ENCODE peak calls at places on chromosome 7, in seven cellular contexts. One of them, this sample, is unnamed.

GRCh38 chr7:121544726-121545125 is 148.6 kb upstream of the FAM3C start:
- DNase-seq in breast epithelium: no peak
- DNase-seq in sigmoid colon: no peak
- DNase-seq in OCI-LY7: no peak
- DNase-seq in foreskin fibroblast: peak
- DNase-seq in cardiac fibroblast: peak
- DNase-seq in BJ: peak
- DNase-seq in this sample: peak

GRCh38 chr7:128168667-128169210 is 72.3 kb upstream of the LEP start:
- DNase-seq in breast epithelium: no peak
- DNase-seq in sigmoid colon: no peak
- DNase-seq in cardiac fibroblast: peak
- DNase-seq in BJ: no peak
- DNase-seq in OCI-LY7: no peak
- DNase-seq in foreskin fibroblast: no peak
- DNase-seq in this sample: no peak

GRCh38 chr7:136874393-136875032 is 6.1 kb downstream of the CHRM2 start:
- DNase-seq in foreskin fibroblast: no peak
- DNase-seq in breast epithelium: no peak
- DNase-seq in cardiac fibroblast: peak
- DNase-seq in OCI-LY7: peak
- DNase-seq in BJ: no peak
- DNase-seq in sigmoid colon: no peak
- DNase-seq in this sample: no peak

GRCh38 chr7:124996778-124997177 is 67.2 kb upstream of the POT1 start:
- DNase-seq in breast epithelium: no peak
- DNase-seq in cardiac fibroblast: peak
- DNase-seq in sigmoid colon: no peak
- DNase-seq in foreskin fibroblast: no peak
- DNase-seq in OCI-LY7: peak
- DNase-seq in BJ: no peak
- DNase-seq in this sample: no peak

GRCh38 chr7:129363-130221 is 62.8 kb upstream of the FAM20C start:
- DNase-seq in foreskin fibroblast: peak
- DNase-seq in sigmoid colon: no peak
- DNase-seq in breast epithelium: no peak
- DNase-seq in cardiac fibroblast: peak
- DNase-seq in OCI-LY7: no peak
- DNase-seq in BJ: no peak
- DNase-seq in this sample: no peak

GRCh38 chr7:126203185-126203584 is 1049.6 kb downstream of the GRM8 start:
- DNase-seq in OCI-LY7: no peak
- DNase-seq in breast epithelium: no peak
- DNase-seq in BJ: no peak
- DNase-seq in sigmoid colon: no peak
- DNase-seq in cardiac fibroblast: no peak
- DNase-seq in foreskin fibroblast: no peak
- DNase-seq in this sample: no peak

GRCh38 chr7:49453486-49453885 is 320.0 kb upstream of the VWC2 start:
- DNase-seq in breast epithelium: no peak
- DNase-seq in sigmoid colon: no peak
- DNase-seq in cardiac fibroblast: no peak
- DNase-seq in BJ: no peak
- DNase-seq in foreskin fibroblast: no peak
- DNase-seq in OCI-LY7: no peak
- DNase-seq in this sample: no peak

GRCh38 chr7:77887567-77887966 is 89.0 kb downstream of the PHTF2 start:
- DNase-seq in cardiac fibroblast: peak
- DNase-seq in foreskin fibroblast: peak
- DNase-seq in sigmoid colon: no peak
- DNase-seq in breast epithelium: no peak
- DNase-seq in OCI-LY7: no peak
- DNase-seq in BJ: peak
- DNase-seq in this sample: peak

GRCh38 chr7:150940446-150941102 is 37.5 kb downstream of the KCNH2 start:
- DNase-seq in OCI-LY7: no peak
- DNase-seq in breast epithelium: peak
- DNase-seq in BJ: no peak
- DNase-seq in sigmoid colon: peak
- DNase-seq in foreskin fibroblast: no peak
- DNase-seq in cardiac fibroblast: no peak
- DNase-seq in this sample: no peak

GRCh38 chr7:101586078-101586941 is 42.8 kb downstream of the MYL10 start:
- DNase-seq in BJ: no peak
- DNase-seq in sigmoid colon: peak
- DNase-seq in cardiac fibroblast: no peak
- DNase-seq in foreskin fibroblast: no peak
- DNase-seq in OCI-LY7: no peak
- DNase-seq in breast epithelium: no peak
- DNase-seq in this sample: no peak

GRCh38 chr7:21084286-21084685 is 297.6 kb upstream of the SP8 start:
- DNase-seq in BJ: no peak
- DNase-seq in sigmoid colon: no peak
- DNase-seq in foreskin fibroblast: no peak
- DNase-seq in breast epithelium: no peak
- DNase-seq in cardiac fibroblast: no peak
- DNase-seq in OCI-LY7: no peak
- DNase-seq in this sample: no peak

GRCh38 chr7:104982773-104983619 is 31.0 kb upstream of the KMT2E start:
- DNase-seq in cardiac fibroblast: no peak
- DNase-seq in breast epithelium: no peak
- DNase-seq in sigmoid colon: no peak
- DNase-seq in BJ: no peak
- DNase-seq in foreskin fibroblast: no peak
- DNase-seq in OCI-LY7: peak
- DNase-seq in this sample: no peak

GRCh38 chr7:104982308-104982755 is 31.7 kb upstream of the KMT2E start:
- DNase-seq in BJ: no peak
- DNase-seq in breast epithelium: no peak
- DNase-seq in sigmoid colon: no peak
- DNase-seq in foreskin fibroblast: no peak
- DNase-seq in cardiac fibroblast: no peak
- DNase-seq in OCI-LY7: no peak
- DNase-seq in this sample: no peak

GRCh38 chr7:104980440-104980839 is 33.6 kb upstream of the KMT2E start:
- DNase-seq in foreskin fibroblast: no peak
- DNase-seq in cardiac fibroblast: peak
- DNase-seq in BJ: no peak
- DNase-seq in OCI-LY7: no peak
- DNase-seq in sigmoid colon: no peak
- DNase-seq in breast epithelium: no peak
- DNase-seq in this sample: no peak

GRCh38 chr7:104980969-104981670 is 32.9 kb upstream of the KMT2E start:
- DNase-seq in BJ: no peak
- DNase-seq in foreskin fibroblast: no peak
- DNase-seq in OCI-LY7: peak
- DNase-seq in cardiac fibroblast: peak
- DNase-seq in breast epithelium: no peak
- DNase-seq in sigmoid colon: no peak
- DNase-seq in this sample: no peak

GRCh38 chr7:104981671-104982036 is 32.4 kb upstream of the KMT2E start:
- DNase-seq in cardiac fibroblast: no peak
- DNase-seq in breast epithelium: no peak
- DNase-seq in OCI-LY7: no peak
- DNase-seq in BJ: no peak
- DNase-seq in sigmoid colon: no peak
- DNase-seq in foreskin fibroblast: no peak
- DNase-seq in this sample: no peak
- H3K4me3 ChIP-seq in cardiac fibroblast: no peak
- H3K4me3 ChIP-seq in breast epithelium: no peak
- H3K4me3 ChIP-seq in OCI-LY7: no peak
- H3K4me3 ChIP-seq in BJ: no peak
- H3K4me3 ChIP-seq in sigmoid colon: no peak
- H3K4me3 ChIP-seq in foreskin fibroblast: no peak
- H3K4me3 ChIP-seq in this sample: no peak

DNA sequence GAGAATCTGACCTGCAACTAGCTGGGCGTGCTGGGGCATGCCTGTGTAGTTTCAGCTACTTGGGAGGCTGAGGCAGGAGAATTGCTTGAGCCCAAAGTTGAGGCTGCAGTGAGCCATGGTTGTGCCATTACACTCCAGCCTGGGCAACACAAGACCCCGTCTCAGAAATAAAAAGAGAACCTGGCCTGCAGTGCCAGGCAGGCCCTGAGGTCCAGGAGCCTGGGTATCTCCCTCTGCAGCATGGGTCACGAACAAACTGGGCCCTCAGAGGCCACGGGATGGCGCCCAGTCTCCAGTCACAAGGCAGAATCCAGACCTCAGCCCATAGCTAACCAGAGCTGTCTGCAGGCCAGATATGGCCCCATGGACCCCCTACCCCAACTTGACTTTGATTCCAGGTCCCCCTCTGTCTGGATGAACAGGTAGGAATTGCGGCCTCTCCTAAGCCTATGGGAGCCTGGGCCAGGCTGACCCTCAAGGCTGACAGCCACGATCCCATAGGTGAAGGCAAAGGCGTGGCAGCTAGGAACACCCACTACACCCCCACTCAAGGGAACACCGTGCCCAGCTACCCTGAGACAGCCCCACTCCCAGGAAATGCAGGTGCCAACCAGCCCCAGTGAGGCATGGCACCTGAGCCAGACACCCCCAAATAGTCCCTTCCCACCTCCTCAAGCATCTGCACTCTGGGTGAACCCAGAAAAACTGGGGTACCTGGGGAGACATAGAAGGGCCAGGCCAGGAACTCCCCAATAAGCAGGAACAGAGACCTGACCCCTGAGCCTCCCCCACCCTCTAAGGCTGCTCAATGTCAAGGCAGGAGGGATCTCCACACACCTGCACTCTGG is 102.8 kb upstream of the TNRC18 start:
- DNase-seq in OCI-LY7: peak
- DNase-seq in BJ: no peak
- DNase-seq in breast epithelium: no peak
- DNase-seq in sigmoid colon: peak
- DNase-seq in foreskin fibroblast: peak
- DNase-seq in cardiac fibroblast: peak
- DNase-seq in this sample: no peak
- TF ChIP-seq CTCF in OCI-LY7: peak
- TF ChIP-seq CTCF in BJ: peak
- TF ChIP-seq CTCF in breast epithelium: no peak
- TF ChIP-seq CTCF in sigmoid colon: peak
- TF ChIP-seq CTCF in foreskin fibroblast: no peak
- TF ChIP-seq CTCF in cardiac fibroblast: no peak
- TF ChIP-seq CTCF in this sample: no peak

GRCh38 chr7:39313958-39314357 is 252.2 kb upstream of the YAE1 start:
- DNase-seq in foreskin fibroblast: no peak
- DNase-seq in BJ: no peak
- DNase-seq in cardiac fibroblast: no peak
- DNase-seq in sigmoid colon: no peak
- DNase-seq in OCI-LY7: no peak
- DNase-seq in breast epithelium: no peak
- DNase-seq in this sample: no peak

GRCh38 chr7:39312254-39312989 is 253.8 kb upstream of the YAE1 start:
- DNase-seq in foreskin fibroblast: no peak
- DNase-seq in sigmoid colon: no peak
- DNase-seq in OCI-LY7: no peak
- DNase-seq in breast epithelium: no peak
- DNase-seq in cardiac fibroblast: no peak
- DNase-seq in BJ: no peak
- DNase-seq in this sample: no peak

GRCh38 chr7:39313376-39313775 is 252.8 kb upstream of the YAE1 start:
- DNase-seq in breast epithelium: no peak
- DNase-seq in foreskin fibroblast: no peak
- DNase-seq in OCI-LY7: no peak
- DNase-seq in BJ: no peak
- DNase-seq in cardiac fibroblast: no peak
- DNase-seq in sigmoid colon: no peak
- DNase-seq in this sample: no peak

GRCh38 chr7:39317107-39317506 is 249.1 kb upstream of the YAE1 start:
- DNase-seq in OCI-LY7: no peak
- DNase-seq in sigmoid colon: no peak
- DNase-seq in cardiac fibroblast: no peak
- DNase-seq in foreskin fibroblast: no peak
- DNase-seq in BJ: no peak
- DNase-seq in breast epithelium: no peak
- DNase-seq in this sample: no peak

GRCh38 chr7:39314869-39315268 is 251.3 kb upstream of the YAE1 start:
- DNase-seq in BJ: no peak
- DNase-seq in breast epithelium: no peak
- DNase-seq in cardiac fibroblast: no peak
- DNase-seq in foreskin fibroblast: no peak
- DNase-seq in OCI-LY7: no peak
- DNase-seq in sigmoid colon: no peak
- DNase-seq in this sample: no peak
- H3K4me3 ChIP-seq in BJ: no peak
- H3K4me3 ChIP-seq in breast epithelium: no peak
- H3K4me3 ChIP-seq in cardiac fibroblast: no peak
- H3K4me3 ChIP-seq in foreskin fibroblast: no peak
- H3K4me3 ChIP-seq in OCI-LY7: no peak
- H3K4me3 ChIP-seq in sigmoid colon: no peak
- H3K4me3 ChIP-seq in this sample: no peak

GRCh38 chr7:116592041-116592355 is 67.2 kb downstream of the CAV1 start:
- DNase-seq in cardiac fibroblast: no peak
- DNase-seq in sigmoid colon: no peak
- DNase-seq in OCI-LY7: no peak
- DNase-seq in foreskin fibroblast: no peak
- DNase-seq in breast epithelium: no peak
- DNase-seq in BJ: no peak
- DNase-seq in this sample: no peak
- TF ChIP-seq CTCF in cardiac fibroblast: no peak
- TF ChIP-seq CTCF in sigmoid colon: no peak
- TF ChIP-seq CTCF in OCI-LY7: peak
- TF ChIP-seq CTCF in foreskin fibroblast: no peak
- TF ChIP-seq CTCF in breast epithelium: no peak
- TF ChIP-seq CTCF in BJ: no peak
- TF ChIP-seq CTCF in this sample: no peak

GRCh38 chr7:46932656-46933424 is 649.1 kb downstream of the TNS3 start:
- DNase-seq in breast epithelium: no peak
- DNase-seq in sigmoid colon: peak
- DNase-seq in foreskin fibroblast: peak
- DNase-seq in cardiac fibroblast: peak
- DNase-seq in BJ: peak
- DNase-seq in OCI-LY7: no peak
- DNase-seq in this sample: peak
- H3K4me3 ChIP-seq in breast epithelium: peak
- H3K4me3 ChIP-seq in sigmoid colon: no peak
- H3K4me3 ChIP-seq in foreskin fibroblast: no peak
- H3K4me3 ChIP-seq in cardiac fibroblast: no peak
- H3K4me3 ChIP-seq in BJ: no peak
- H3K4me3 ChIP-seq in OCI-LY7: no peak
- H3K4me3 ChIP-seq in this sample: no peak

DNA sequence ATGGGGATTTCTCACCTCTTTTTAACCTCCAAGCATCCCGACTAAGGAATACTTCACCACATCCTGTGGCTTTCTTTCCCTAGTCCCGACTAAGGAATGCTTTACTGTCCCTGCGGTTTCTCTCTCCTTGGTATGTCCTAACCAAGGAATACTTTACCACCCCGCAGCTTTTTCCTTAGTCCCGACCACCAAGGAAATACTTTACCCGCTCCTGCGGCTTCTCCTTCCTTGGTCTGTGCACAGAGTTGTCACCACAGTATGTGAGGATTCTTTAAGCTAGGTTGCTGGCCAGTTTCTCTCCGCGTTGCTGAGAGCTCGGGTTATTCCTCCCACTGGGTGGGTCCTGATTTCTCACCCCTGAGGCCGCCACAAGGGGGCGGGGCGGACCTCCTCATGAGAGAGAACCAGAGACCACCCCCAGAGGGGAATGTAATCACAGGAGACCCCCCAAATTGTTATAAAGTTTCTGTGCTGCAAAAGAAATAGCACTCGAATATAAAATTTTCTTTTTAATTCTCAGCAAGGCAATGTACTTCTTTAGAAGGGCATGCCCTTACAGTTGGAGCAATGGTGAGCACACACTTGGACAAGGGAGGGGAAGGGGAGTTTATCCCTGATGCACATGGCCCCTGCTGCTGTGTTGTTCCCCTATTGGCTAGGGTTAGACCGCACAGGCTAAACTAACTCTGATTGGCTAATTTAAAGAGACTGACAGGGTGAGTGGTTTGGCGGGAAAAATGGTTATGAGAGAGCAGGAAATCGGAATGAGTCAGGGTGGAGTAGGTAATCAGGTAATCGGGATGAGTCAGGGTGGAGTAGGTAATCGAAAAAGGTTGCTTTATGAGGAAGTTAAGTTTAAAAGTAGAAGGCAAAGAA is 12.8 kb downstream of the SUGCT start:
- DNase-seq in OCI-LY7: no peak
- DNase-seq in sigmoid colon: no peak
- DNase-seq in foreskin fibroblast: no peak
- DNase-seq in cardiac fibroblast: no peak
- DNase-seq in BJ: no peak
- DNase-seq in breast epithelium: no peak
- DNase-seq in this sample: no peak
- TF ChIP-seq CTCF in OCI-LY7: peak
- TF ChIP-seq CTCF in sigmoid colon: no peak
- TF ChIP-seq CTCF in foreskin fibroblast: no peak
- TF ChIP-seq CTCF in cardiac fibroblast: no peak
- TF ChIP-seq CTCF in BJ: no peak
- TF ChIP-seq CTCF in breast epithelium: no peak
- TF ChIP-seq CTCF in this sample: no peak

This sample was measured in AG04449.